ENCODE peak calls at places on chromosomes 1 and 21, in six cellular contexts. N, B, A, K, T and L are unnamed samples.
A peak's percentile ranks its signal among the peaks of the same experiment; 100 is the strongest.

GRCh38 chr21:32562426-32562825 is 22.9 kb downstream of the TCP10L start:
- DNase-seq in N (peak; percentile 18), B (peak; percentile 83), A (peak; percentile 9), K (no peak), T (no peak), L (peak; percentile 65)

GRCh38 chr1:147627435-147628110 is 42.8 kb downstream of the ACP6 start:
- DNase-seq in N (peak; percentile 17), B (peak; percentile 44), A (peak; percentile 58), K (no peak), T (peak; percentile 32), L (peak; percentile 56)

GRCh38 chr21:35924714-35925301 is 135.5 kb downstream of the SETD4 start:
- DNase-seq in N (no peak), B (peak; percentile 96), A (peak; percentile 77), K (no peak), T (no peak), L (no peak)

GRCh38 chr21:30083120-30083945 is 83.3 kb downstream of the CLDN17 start:
- DNase-seq in N (no peak), B (no peak), A (no peak), K (no peak), T (no peak), L (peak; percentile 82)

GRCh38 chr21:17931080-17931479 is 111.9 kb upstream of the C21orf91 start:
- DNase-seq in N (no peak), B (no peak), A (no peak), K (no peak), T (no peak), L (peak; percentile 41)

GRCh38 chr1:156608036-156608674 is 6.9 kb upstream of the GPATCH4 start:
- DNase-seq in N (no peak), B (peak; percentile 75), A (peak; percentile 79), K (no peak), T (peak; percentile 79), L (peak; percentile 90)

GRCh38 chr1:19432943-19433609 is 52.3 kb downstream of the CAPZB start:
- DNase-seq in N (no peak), B (peak; percentile 56), A (peak; percentile 71), K (no peak), T (no peak), L (no peak)

GRCh38 chr1:221725683-221726330 is 16.1 kb downstream of the DUSP10 start:
- DNase-seq in N (no peak), B (peak; percentile 60), A (peak; percentile 55), K (no peak), T (no peak), L (no peak)

GRCh38 chr1:20726932-20727745 is 5.4 kb downstream of the SH2D5 start:
- DNase-seq in N (no peak), B (no peak), A (no peak), K (no peak), T (no peak), L (no peak)

GRCh38 chr1:172398193-172398592 is 22.3 kb upstream of the C1orf105 start:
- DNase-seq in N (no peak), B (peak; percentile 18), A (peak; percentile 23), K (no peak), T (no peak), L (no peak)

GRCh38 chr21:33205476-33205875 is 24.3 kb upstream of the IFNAR2 start:
- DNase-seq in N (no peak), B (no peak), A (no peak), K (no peak), T (no peak), L (no peak)

GRCh38 chr1:5979536-5980313 is 12.5 kb downstream of the NPHP4 start:
- DNase-seq in N (no peak), B (no peak), A (no peak), K (no peak), T (no peak), L (no peak)

GRCh38 chr1:228902781-228903572 is 167.7 kb downstream of the RHOU start:
- DNase-seq in N (no peak), B (peak; percentile 99), A (peak; percentile 96), K (no peak), T (no peak), L (no peak)

GRCh38 chr1:15261155-15262002 is 14.4 kb downstream of the FHAD1 start:
- DNase-seq in N (no peak), B (no peak), A (peak; percentile 59), K (no peak), T (peak; percentile 35), L (no peak)

GRCh38 chr1:220908757-220909156 is 29.5 kb downstream of the HLX start:
- DNase-seq in N (no peak), B (peak; percentile 44), A (peak; percentile 35), K (no peak), T (no peak), L (no peak)

GRCh38 chr1:24324903-24325302 is 5.7 kb downstream of the GRHL3 start:
- DNase-seq in N (no peak), B (no peak), A (no peak), K (no peak), T (no peak), L (no peak)

GRCh38 chr1:24331961-24332673 is 13.0 kb downstream of the GRHL3 start:
- DNase-seq in N (no peak), B (no peak), A (no peak), K (no peak), T (no peak), L (peak; percentile 69)

GRCh38 chr1:24325587-24326449 is 6.7 kb downstream of the GRHL3 start:
- DNase-seq in N (no peak), B (no peak), A (no peak), K (no peak), T (no peak), L (no peak)

GRCh38 chr1:24329797-24330543 is 10.8 kb downstream of the GRHL3 start:
- DNase-seq in N (no peak), B (peak; percentile 86), A (peak; percentile 39), K (no peak), T (no peak), L (no peak)

GRCh38 chr1:24327886-24328285 is 8.7 kb downstream of the GRHL3 start:
- DNase-seq in N (no peak), B (peak; percentile 44), A (no peak), K (no peak), T (no peak), L (no peak)
- H3K4me3 ChIP-seq in N (no peak overlapping the region), B (no peak overlapping the region), A (no peak overlapping the region), K (no peak overlapping the region), T (no peak overlapping the region), L (no peak overlapping the region)

DNA sequence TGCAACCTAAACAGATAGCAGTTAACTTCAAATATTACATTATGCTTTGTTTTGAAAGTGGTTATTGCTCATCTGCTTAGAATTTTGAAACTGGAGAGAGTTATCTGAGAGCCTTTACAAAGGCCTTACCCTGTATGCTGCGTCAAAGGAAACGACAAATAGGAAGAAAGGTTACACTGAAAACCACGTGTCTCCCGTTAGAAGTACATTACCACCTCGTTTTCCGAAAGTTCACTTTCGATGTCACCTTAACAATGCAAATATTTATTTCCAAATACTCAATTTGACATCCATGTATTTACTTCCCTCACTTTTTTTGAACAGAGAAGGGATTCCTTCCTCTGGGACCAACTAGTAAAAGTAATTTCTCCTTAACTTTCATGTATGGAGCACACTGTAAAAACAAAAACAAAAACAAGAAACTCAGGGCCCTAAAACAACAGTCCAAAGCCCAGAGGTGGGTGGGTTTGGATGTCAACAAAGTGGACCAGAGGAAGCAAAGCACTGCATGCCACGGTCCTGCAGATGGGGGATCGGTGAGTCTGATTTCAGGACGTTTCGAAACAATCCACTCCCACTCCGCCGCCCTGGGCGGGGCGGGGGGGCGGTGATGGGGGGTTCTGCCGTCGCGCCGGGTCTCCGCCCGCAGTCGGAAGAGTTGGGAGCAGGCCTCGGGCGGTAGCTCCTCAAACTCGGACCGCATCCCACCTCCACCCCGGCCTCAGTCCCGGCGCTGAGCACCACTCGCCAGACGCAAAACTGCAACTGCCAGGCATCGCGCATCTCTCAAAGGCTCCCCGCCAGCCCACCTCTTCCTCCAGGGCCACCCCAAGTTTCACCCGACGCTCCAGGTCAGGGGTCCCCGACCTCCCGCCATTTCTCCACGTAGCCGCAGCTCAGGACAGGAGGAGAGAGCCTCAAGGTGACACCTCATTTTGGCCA is 841 bp downstream of the ADSS2 start:
- DNase-seq in N (peak; percentile 32), B (peak; percentile 89), A (peak; percentile 77), K (no peak), T (peak; percentile 27), L (peak; percentile 40)
- H3K4ac ChIP-seq in N (peak overlapping the region; percentile 80), B (peak overlapping the region; percentile 91), A (peak overlapping the region; percentile 93), K (peak overlapping the region; percentile 44), T (peak overlapping the region; percentile 80), L (peak overlapping the region; percentile 82)

GRCh38 chr1:9588551-9589143 is at the start of gene TMEM201:
- DNase-seq in N (peak; percentile 94), B (peak; percentile 85), A (peak; percentile 88), K (peak; percentile 68), T (peak; percentile 91), L (peak; percentile 94)

GRCh38 chr1:9589719-9590157 is 1.0 kb downstream of the TMEM201 start:
- DNase-seq in N (no peak), B (peak; percentile 5), A (peak; percentile 25), K (no peak), T (no peak), L (peak; percentile 50)

GRCh38 chr1:9590945-9591668 is 2.4 kb downstream of the TMEM201 start:
- DNase-seq in N (no peak), B (no peak), A (no peak), K (no peak), T (no peak), L (no peak)

GRCh38 chr1:9589144-9589718 is 520 bp downstream of the TMEM201 start:
- DNase-seq in N (no peak), B (peak; percentile 23), A (peak; percentile 55), K (no peak), T (peak; percentile 58), L (peak; percentile 43)

GRCh38 chr1:9590201-9590600 is 1.5 kb downstream of the TMEM201 start:
- DNase-seq in N (no peak), B (no peak), A (no peak), K (no peak), T (no peak), L (no peak)
- H3K4me3 ChIP-seq in N (no peak overlapping the region), B (no peak overlapping the region), A (peak overlapping the region; percentile 89), K (no peak overlapping the region), T (no peak overlapping the region), L (no peak overlapping the region)

GRCh38 chr1:185317034-185317885 is at the start of gene IVNS1ABP:
- DNase-seq in N (peak; percentile 93), B (peak; percentile 87), A (peak; percentile 91), K (peak; percentile 93), T (peak; percentile 89), L (peak; percentile 98)
- H3K4ac ChIP-seq in N (peak within 1 kb of the TSS; percentile 96), B (peak within 1 kb of the TSS; percentile 96), A (peak within 1 kb of the TSS; percentile 81), K (peak within 1 kb of the TSS; percentile 97), T (peak within 1 kb of the TSS; percentile 100), L (peak within 1 kb of the TSS; percentile 87)

GRCh38 chr21:34884346-34884929 is 164.7 kb downstream of the RUNX1 start:
- DNase-seq in N (no peak), B (no peak), A (no peak), K (no peak), T (no peak), L (no peak)
- H3K4me3 ChIP-seq in N (no peak overlapping the region), B (peak overlapping the region; percentile 99), A (peak overlapping the region; percentile 87), K (no peak overlapping the region), T (no peak overlapping the region), L (no peak overlapping the region)

GRCh38 chr1:32650157-32650751 is at the start of gene ZBTB8OS:
- DNase-seq in N (peak; percentile 77), B (peak; percentile 92), A (peak; percentile 96), K (peak; percentile 54), T (peak; percentile 95), L (peak; percentile 98)
- H3K4ac ChIP-seq in N (peak within 1 kb of the TSS; percentile 98), B (peak within 1 kb of the TSS; percentile 98), A (peak within 1 kb of the TSS; percentile 100), K (peak within 1 kb of the TSS; percentile 78), T (peak within 1 kb of the TSS; percentile 90), L (peak within 1 kb of the TSS; percentile 95)